ENCODE peak calls at places on chromosomes 3 and 15, in four cellular contexts. N, E, S and P are unnamed samples. For H3K9me3, the result is how much of the 10 kb centered on the place peaks cover.

GRCh38 chr3:29914861-29915524 is 634.1 kb downstream of the RBMS3 start:
- DNase-seq in N (no peak), E (no peak), S (no peak), P (no peak)

GRCh38 chr3:52896613-52897012 is 735 bp downstream of the STIMATE start:
- DNase-seq in N (no peak), E (no peak), S (peak), P (no peak)

GRCh38 chr3:109702252-109702651 is 364.9 kb upstream of the DPPA4 start:
- DNase-seq in N (no peak), E (no peak), S (no peak), P (no peak)

GRCh38 chr15:90103669-90104329 is 1.5 kb upstream of the IDH2 start:
- DNase-seq in N (no peak), E (no peak), S (no peak), P (no peak)

GRCh38 chr3:6249679-6250078 is 611.2 kb upstream of the GRM7 start:
- DNase-seq in N (no peak), E (no peak), S (peak), P (no peak)

GRCh38 chr15:29859981-29860745 is 37.9 kb upstream of the TJP1 start:
- DNase-seq in N (no peak), E (no peak), S (no peak), P (no peak)

GRCh38 chr3:84008623-84009022 is 950.2 kb upstream of the CADM2 start:
- DNase-seq in N (no peak), E (no peak), S (no peak), P (no peak)

GRCh38 chr15:86077070-86077469 is 2.6 kb upstream of the AGBL1 start:
- DNase-seq in N (no peak), E (no peak), S (no peak), P (no peak)

GRCh38 chr3:102530443-102531195 is 95.8 kb downstream of the ZPLD1 start:
- DNase-seq in N (no peak), E (no peak), S (no peak), P (no peak)

GRCh38 chr15:78130466-78131294 is 565 bp downstream of the CIB2 start:
- DNase-seq in N (no peak), E (peak), S (no peak), P (no peak)

GRCh38 chr15:69078638-69079037 is 64.1 kb downstream of the NOX5 start:
- DNase-seq in N (no peak), E (no peak), S (no peak), P (no peak)

GRCh38 chr3:195100903-195101591 is 169.9 kb downstream of the XXYLT1 start:
- DNase-seq in N (no peak), E (no peak), S (no peak), P (no peak)

GRCh38 chr15:53974813-53975212 is 3.4 kb upstream of the UNC13C start:
- DNase-seq in N (no peak), E (no peak), S (no peak), P (no peak)

GRCh38 chr15:70036585-70037343 is 61.0 kb downstream of the TLE3 start:
- DNase-seq in N (no peak), E (no peak), S (peak), P (no peak)

GRCh38 chr3:106086636-106087035 is 217.8 kb upstream of the CBLB start:
- DNase-seq in N (no peak), E (no peak), S (no peak), P (no peak)

GRCh38 chr15:95916568-95916967 is 413.9 kb upstream of the NR2F2 start:
- DNase-seq in N (no peak), E (no peak), S (no peak), P (no peak)

GRCh38 chr15:27042230-27042629 is 71.2 kb downstream of the GABRG3 start:
- DNase-seq in N (no peak), E (no peak), S (no peak), P (no peak)
- H3K9me3 ChIP-seq in N (under half), E (under half), S (under half), P (under half)

GRCh38 chr3:147395975-147396708 is 10.2 kb downstream of the ZIC4 start:
- DNase-seq in N (no peak), E (no peak), S (no peak), P (no peak)
- H3K9me3 ChIP-seq in N (under half), E (under half), S (under half), P (under half)

GRCh38 chr3:44568561-44568960 is 13.6 kb downstream of the ZKSCAN7 start:
- DNase-seq in N (no peak), E (no peak), S (no peak), P (no peak)
- H3K9me3 ChIP-seq in N (under half), E (under half), S (under half), P (under half)

DNA sequence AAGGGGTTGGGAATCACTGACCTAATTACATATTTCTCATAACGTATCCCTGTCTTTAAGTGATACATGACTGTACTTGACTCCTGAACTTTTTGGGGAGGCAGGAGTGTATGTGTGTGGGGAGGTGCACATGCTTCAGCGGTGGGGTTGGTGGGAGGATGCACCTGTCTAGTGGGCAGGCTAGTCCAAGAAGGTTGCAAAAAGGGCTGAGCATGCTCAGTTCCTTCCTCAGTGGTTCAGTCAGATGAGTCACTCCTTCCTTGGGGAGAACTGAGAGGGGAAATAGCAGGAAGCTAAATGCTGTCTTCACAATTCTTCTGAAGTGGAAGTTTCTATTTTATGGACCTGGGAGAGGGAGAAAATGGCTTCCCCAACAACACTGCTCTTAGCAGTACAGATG is 24.6 kb upstream of the AP4E1 start:
- DNase-seq in N (no peak), E (no peak), S (peak), P (no peak)
- H3K9me3 ChIP-seq in N (under half), E (under half), S (under half), P (under half)

DNA sequence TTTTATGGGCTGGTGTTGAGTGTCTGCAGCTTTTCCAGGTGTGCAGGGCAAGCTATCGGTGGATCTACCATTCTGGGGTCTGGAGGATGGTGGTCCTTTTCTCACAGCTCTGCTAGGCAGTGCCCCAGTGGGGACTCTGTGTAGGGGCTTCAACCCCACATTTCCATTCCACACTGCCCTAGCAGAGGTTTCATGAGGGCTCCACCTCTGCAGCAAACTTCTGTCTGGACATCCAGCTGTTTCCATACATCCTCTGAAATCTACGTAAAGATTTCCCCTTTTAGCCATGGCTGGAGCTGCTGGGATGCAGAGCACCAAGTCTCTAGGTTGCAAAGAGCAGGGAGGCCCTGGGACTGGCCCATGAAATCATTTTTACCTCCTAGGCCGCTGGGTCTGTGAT is 11.6 kb downstream of the RFX7 start:
- DNase-seq in N (no peak), E (no peak), S (peak), P (no peak)
- H3K9me3 ChIP-seq in N (under half), E (half or more), S (half or more), P (under half)

GRCh38 chr15:27328616-27329015 is 357.6 kb downstream of the GABRG3 start:
- DNase-seq in N (no peak), E (no peak), S (no peak), P (no peak)
- H3K9me3 ChIP-seq in N (under half), E (under half), S (under half), P (under half)

GRCh38 chr15:23570466-23570865 is 5.0 kb downstream of the MKRN3 start:
- DNase-seq in N (no peak), E (no peak), S (no peak), P (no peak)
- H3K9me3 ChIP-seq in N (under half), E (under half), S (under half), P (under half)